ENCODE peak calls at places on chromosome 5, in four cellular contexts. Y is K562, R is HL-60, U is GM12878. C is an unnamed sample.

GRCh38 chr5:28954074-28954473 is 1915.7 kb upstream of the CDH9 start:
- DNase-seq in R (no peak), Y (no peak), U (no peak), C (no peak)

GRCh38 chr5:177336603-177337494 is 14.6 kb downstream of the LMAN2 start:
- DNase-seq in Y (no peak), U (no peak), R (no peak), C (no peak)

GRCh38 chr5:55914141-55914413 is 62.9 kb downstream of the IL31RA start:
- DNase-seq in Y (no peak), R (no peak), U (no peak), C (no peak)

GRCh38 chr5:98576275-98576674 is 197.2 kb upstream of the RGMB start:
- DNase-seq in R (no peak), Y (no peak), U (no peak), C (no peak)

GRCh38 chr5:84393969-84394368 is 9.3 kb upstream of the EDIL3 start:
- DNase-seq in U (no peak), R (no peak), Y (no peak), C (no peak)

GRCh38 chr5:125311743-125312142 is 565.3 kb upstream of the ZNF608 start:
- DNase-seq in U (no peak), R (no peak), Y (no peak), C (no peak)

GRCh38 chr5:62340392-62340791 is 34.4 kb downstream of the KIF2A start:
- DNase-seq in U (no peak), Y (no peak), R (no peak), C (no peak)

GRCh38 chr5:124980174-124980941 is 233.9 kb upstream of the ZNF608 start:
- DNase-seq in R (no peak), Y (no peak), U (peak; percentile 48), C (peak; percentile 22)

GRCh38 chr5:38515648-38516047 is 40.8 kb downstream of the LIFR start:
- DNase-seq in R (no peak), U (no peak), Y (no peak), C (no peak)

GRCh38 chr5:151683936-151684586 is 2.7 kb downstream of the SPARC start:
- DNase-seq in Y (no peak), R (no peak), U (no peak), C (no peak)

GRCh38 chr5:158998911-158999705 is 100.6 kb downstream of the EBF1 start:
- DNase-seq in Y (no peak), R (no peak), U (no peak), C (no peak)

GRCh38 chr5:138370537-138370936 is 18.1 kb downstream of the KDM3B start:
- DNase-seq in R (no peak), U (no peak), Y (no peak), C (no peak)

GRCh38 chr5:78287833-78288232 is 6.7 kb downstream of the AP3B1 start:
- DNase-seq in Y (no peak), U (no peak), R (no peak), C (no peak)

GRCh38 chr5:142753114-142753764 is 16.9 kb upstream of the ARHGAP26 start:
- DNase-seq in U (no peak), Y (no peak), R (no peak), C (no peak)

GRCh38 chr5:1293997-1294838 is 650 bp downstream of the TERT start:
- DNase-seq in U (no peak), R (no peak), Y (peak; percentile 51), C (no peak)
- TF ChIP-seq SPI1 in U (no peak), R (no peak), Y (no peak), C (no peak)

GRCh38 chr5:76548525-76549229 is 74.5 kb downstream of the F2RL2 start:
- DNase-seq in R (no peak), Y (no peak), U (no peak), C (no peak)

GRCh38 chr5:76546497-76547102 is 76.6 kb downstream of the F2RL2 start:
- DNase-seq in R (no peak), U (peak; percentile 51), Y (no peak), C (no peak)

GRCh38 chr5:76547891-76548524 is 75.2 kb downstream of the F2RL2 start:
- DNase-seq in Y (no peak), U (peak; percentile 27), R (no peak), C (no peak)

GRCh38 chr5:76545184-76545583 is 78.0 kb downstream of the F2RL2 start:
- DNase-seq in Y (no peak), R (no peak), U (no peak), C (no peak)

GRCh38 chr5:76547242-76547890 is 75.8 kb downstream of the F2RL2 start:
- DNase-seq in U (peak; percentile 88), Y (no peak), R (no peak), C (peak; percentile 24)
- TF ChIP-seq POLR2AphosphoS5 in U (no peak), Y (no peak), R (no peak), C (no peak)

GRCh38 chr5:149853701-149854100 is 90.9 kb downstream of the PDE6A start:
- DNase-seq in U (no peak), Y (no peak), R (no peak), C (no peak)

GRCh38 chr5:149860801-149861322 is 83.7 kb downstream of the PDE6A start:
- DNase-seq in Y (no peak), U (peak; percentile 33), R (no peak), C (peak; percentile 19)

GRCh38 chr5:149854881-149855280 is 89.7 kb downstream of the PDE6A start:
- DNase-seq in R (no peak), Y (no peak), U (no peak), C (no peak)

GRCh38 chr5:149855371-149855770 is 89.2 kb downstream of the PDE6A start:
- DNase-seq in R (no peak), Y (no peak), U (no peak), C (no peak)

DNA sequence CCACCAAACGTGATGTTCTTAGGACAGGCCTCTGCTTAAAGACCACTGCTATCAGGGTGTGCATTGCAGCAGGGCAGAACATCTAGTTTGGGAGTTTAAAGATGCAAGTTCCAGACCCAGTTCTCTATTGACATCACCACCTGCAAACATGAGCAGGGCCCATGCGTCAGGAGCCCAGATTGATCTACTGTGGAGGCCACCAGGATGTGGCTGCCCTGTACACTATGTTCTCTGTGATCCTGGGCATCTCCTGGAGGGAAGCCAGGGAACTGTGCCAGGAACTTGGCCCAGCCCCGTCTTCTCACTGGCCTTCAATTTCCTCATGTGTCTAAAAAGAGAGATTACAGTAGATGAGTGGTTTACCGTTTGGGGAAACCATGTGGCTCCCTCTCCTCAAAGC is 87.1 kb downstream of the PDE6A start:
- DNase-seq in R (no peak), U (no peak), Y (no peak), C (no peak)
- TF ChIP-seq SPI1 in R (no peak), U (no peak), Y (no peak), C (no peak)

GRCh38 chr5:68848086-68848485 is 245.7 kb upstream of the SLC30A5 start:
- DNase-seq in U (no peak), R (no peak), Y (no peak), C (no peak)

GRCh38 chr5:68843600-68844342 is 250.0 kb upstream of the SLC30A5 start:
- DNase-seq in Y (no peak), U (no peak), R (no peak), C (no peak)

GRCh38 chr5:68846828-68847227 is 247.0 kb upstream of the SLC30A5 start:
- DNase-seq in U (no peak), R (no peak), Y (no peak), C (no peak)

GRCh38 chr5:68849103-68849502 is 244.7 kb upstream of the SLC30A5 start:
- DNase-seq in U (no peak), R (no peak), Y (no peak), C (no peak)

GRCh38 chr5:68845121-68845520 is 248.7 kb upstream of the SLC30A5 start:
- DNase-seq in U (no peak), Y (no peak), R (no peak), C (no peak)
- TF ChIP-seq POLR2AphosphoS5 in U (no peak), Y (no peak), R (no peak), C (no peak)

GRCh38 chr5:52773342-52773741 is 14.4 kb upstream of the ITGA1 start:
- DNase-seq in Y (no peak), U (no peak), R (no peak), C (no peak)

GRCh38 chr5:52772668-52773067 is 15.0 kb upstream of the ITGA1 start:
- DNase-seq in R (no peak), U (no peak), Y (no peak), C (no peak)

GRCh38 chr5:52770287-52770939 is 17.3 kb upstream of the ITGA1 start:
- DNase-seq in U (no peak), Y (no peak), R (no peak), C (no peak)

GRCh38 chr5:52769061-52769460 is 18.7 kb upstream of the ITGA1 start:
- DNase-seq in R (no peak), U (no peak), Y (no peak), C (no peak)

GRCh38 chr5:52771343-52772039 is 16.2 kb upstream of the ITGA1 start:
- DNase-seq in U (no peak), Y (no peak), R (no peak), C (no peak)
- TF ChIP-seq SPI1 in U (no peak), Y (no peak), R (no peak), C (no peak)

DNA sequence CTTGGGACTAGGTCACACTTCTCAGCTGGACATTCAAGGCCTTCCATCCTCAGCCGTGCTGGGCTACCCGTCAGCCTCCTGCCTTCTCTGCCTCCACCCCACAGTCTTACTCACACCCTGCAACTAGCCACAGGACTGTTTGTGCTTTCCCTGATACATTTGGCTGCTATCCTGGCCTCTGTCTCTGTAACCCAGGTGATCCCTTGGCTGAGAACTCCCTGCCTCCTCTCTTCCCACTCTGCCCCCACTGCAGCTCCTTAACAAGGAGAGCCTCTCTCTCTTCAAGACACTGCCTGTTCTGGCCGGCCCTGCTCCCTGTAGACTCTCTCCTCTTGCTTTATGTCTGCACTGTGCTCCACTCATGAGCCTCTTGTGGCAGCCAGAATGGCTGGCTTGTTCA is 120.6 kb downstream of the MSX2 start:
- DNase-seq in R (no peak), Y (no peak), U (no peak), C (no peak)
- TF ChIP-seq POLR2AphosphoS5 in R (no peak), Y (no peak), U (no peak), C (no peak)

DNA sequence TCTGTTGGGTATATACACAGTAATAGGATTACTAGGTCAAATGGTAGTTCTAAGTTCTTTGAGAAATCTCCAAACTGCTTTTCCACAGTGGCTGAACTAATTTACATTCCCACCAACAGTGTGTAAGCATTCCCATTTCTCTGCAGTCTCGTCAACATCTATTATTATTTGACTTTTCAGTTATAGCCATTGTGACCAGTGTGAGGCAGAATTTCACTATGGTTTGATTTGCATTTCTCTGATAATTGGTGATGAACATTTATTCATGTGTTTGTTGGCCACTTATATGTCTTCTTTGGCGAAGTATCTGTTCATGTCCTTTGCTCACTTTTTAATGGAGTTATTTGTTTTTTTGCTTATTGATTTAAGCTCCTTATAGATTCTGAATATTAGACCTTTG is 596.2 kb upstream of the DAB2 start:
- DNase-seq in R (no peak), U (no peak), Y (no peak), C (no peak)
- TF ChIP-seq SPI1 in R (no peak), U (no peak), Y (no peak), C (no peak)

C was measured in GM12891.